ENCODE peak calls at places on chromosomes 4 and X, in four cellular contexts. R is GM12864, B is uterus, Z is IMR-90. S is an unnamed sample.

GRCh38 chr4:76753814-76754213 is 144.1 kb downstream of the SOWAHB start:
- DNase-seq in Z (peak), B (no peak), R (no peak), S (no peak)

GRCh38 chr4:171022698-171023378 is 790.4 kb upstream of the GALNTL6 start:
- DNase-seq in B (no peak), Z (no peak), R (no peak), S (no peak)

GRCh38 chr4:150619032-150619431 is 37.1 kb downstream of the MAB21L2 start:
- DNase-seq in R (no peak), B (no peak), Z (peak), S (no peak)

GRCh38 chr4:127875791-127876190 is 4.9 kb upstream of the PLK4 start:
- DNase-seq in R (no peak), Z (no peak), B (no peak), S (no peak)

GRCh38 chr4:95761871-95762270 is 78.0 kb upstream of the PDHA2 start:
- DNase-seq in B (no peak), R (no peak), Z (peak), S (no peak)

GRCh38 chrX:150805736-150806135 is 92.7 kb downstream of the CD99L2 start:
- DNase-seq in Z (peak), B (no peak), R (no peak), S (no peak)

GRCh38 chr4:184924516-184924915 is 93.8 kb upstream of the HELT start:
- DNase-seq in B (no peak), R (no peak), Z (no peak), S (no peak)

GRCh38 chr4:167602157-167602556 is 367.9 kb upstream of the SPOCK3 start:
- DNase-seq in Z (no peak), R (no peak), B (no peak), S (no peak)

GRCh38 chr4:171813195-171813955 is at the start of gene GALNTL6:
- DNase-seq in B (no peak), R (no peak), Z (no peak), S (peak)

GRCh38 chrX:20217279-20217678 is 49.4 kb downstream of the RPS6KA3 start:
- DNase-seq in R (no peak), B (no peak), Z (peak), S (no peak)

GRCh38 chrX:19810809-19811208 is 76.6 kb downstream of the SH3KBP1 start:
- DNase-seq in Z (peak), B (no peak), R (no peak), S (no peak)

GRCh38 chr4:4704267-4704666 is 155.2 kb upstream of the MSX1 start:
- DNase-seq in B (peak), Z (peak), R (no peak), S (no peak)

GRCh38 chr4:40579983-40580382 is 49.7 kb downstream of the RBM47 start:
- DNase-seq in Z (peak), B (no peak), R (no peak), S (no peak)

GRCh38 chr4:17912011-17912410 is 101.2 kb downstream of the NCAPG start:
- DNase-seq in B (no peak), R (no peak), Z (no peak), S (no peak)

GRCh38 chrX:17291998-17292658 is 82.9 kb upstream of the NHS start:
- DNase-seq in Z (no peak), R (no peak), B (no peak), S (no peak)

GRCh38 chr4:40630335-40631021 is 814 bp upstream of the RBM47 start:
- DNase-seq in R (peak), Z (no peak), B (peak), S (peak)

GRCh38 chrX:16123222-16123786 is at the start of gene GRPR:
- DNase-seq in B (peak), R (peak), Z (peak), S (peak)

GRCh38 chr4:73978886-73979285 is 2.9 kb downstream of the PF4 start:
- DNase-seq in R (no peak), Z (peak), B (no peak), S (no peak)

GRCh38 chr4:21802406-21802805 is 146.2 kb downstream of the KCNIP4 start:
- DNase-seq in B (no peak), R (no peak), Z (no peak), S (no peak)

GRCh38 chr4:156974264-156974663 is 2.7 kb upstream of the PDGFC start:
- DNase-seq in Z (peak), R (no peak), B (no peak), S (no peak)

GRCh38 chrX:132488092-132488749 is 617 bp downstream of the MBNL3 start:
- DNase-seq in B (no peak), R (no peak), Z (peak), S (peak)

GRCh38 chrX:9737363-9737762 is 28.3 kb downstream of the GPR143 start:
- DNase-seq in Z (no peak), R (no peak), B (no peak), S (no peak)

GRCh38 chrX:20527458-20528099 is 260.9 kb upstream of the RPS6KA3 start:
- DNase-seq in R (no peak), Z (peak), B (peak), S (no peak)

GRCh38 chr4:138114434-138114833 is 127.7 kb downstream of the SLC7A11 start:
- DNase-seq in R (peak), Z (peak), B (no peak), S (peak)

GRCh38 chr4:41753942-41754341 is 5.4 kb upstream of the PHOX2B start:
- DNase-seq in B (no peak), R (no peak), Z (no peak), S (no peak)

GRCh38 chrX:14832151-14832550 is 40.7 kb downstream of the FANCB start:
- DNase-seq in R (no peak), B (no peak), Z (peak), S (no peak)

GRCh38 chr4:40309250-40309774 is 25.8 kb upstream of the CHRNA9 start:
- DNase-seq in R (peak), Z (peak), B (peak), S (peak)

GRCh38 chr4:40173470-40173875 is 23.4 kb upstream of the RHOH start:
- DNase-seq in Z (no peak), R (no peak), B (no peak), S (peak)

GRCh38 chrX:70196961-70197805 is 19.9 kb downstream of the DGAT2L6 start:
- DNase-seq in B (peak), R (peak), Z (peak), S (peak)

DNA sequence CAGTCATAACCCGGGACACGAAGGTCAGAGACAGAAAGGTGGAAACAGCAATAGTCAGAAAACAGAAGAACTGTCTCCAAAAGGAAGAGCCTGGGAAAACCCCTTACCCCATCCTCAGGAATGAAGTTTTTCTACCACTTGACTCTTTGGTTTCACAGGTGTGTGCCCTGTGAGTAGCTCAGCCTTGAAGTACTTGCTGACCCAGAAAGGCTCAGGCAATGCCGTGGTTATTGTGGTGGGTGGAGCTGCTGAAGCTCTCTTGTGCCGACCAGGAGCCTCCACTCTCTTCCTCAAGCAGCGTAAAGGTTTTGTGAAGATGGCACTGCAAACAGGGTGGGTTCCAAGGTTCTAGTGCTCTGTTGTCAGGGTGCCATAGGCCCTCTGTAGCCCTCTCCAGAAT is 24.4 kb downstream of the DGAT2L6 start:
- DNase-seq in B (no peak), Z (no peak), R (no peak), S (no peak)
- TF ChIP-seq CTCF in B (no peak), Z (no peak), R (no peak), S (no peak)

GRCh38 chr4:121376541-121376940 is 4.3 kb downstream of the QRFPR start:
- DNase-seq in B (no peak), Z (no peak), R (no peak), S (no peak)

GRCh38 chr4:121380448-121381147 is at the start of gene QRFPR:
- DNase-seq in Z (no peak), R (no peak), B (no peak), S (no peak)

GRCh38 chr4:121377065-121377464 is 3.8 kb downstream of the QRFPR start:
- DNase-seq in R (no peak), B (no peak), Z (no peak), S (no peak)

GRCh38 chr4:121381148-121381462 is 287 bp upstream of the QRFPR start:
- DNase-seq in R (no peak), B (no peak), Z (no peak), S (no peak)

GRCh38 chr4:121379276-121379675 is 1.5 kb downstream of the QRFPR start:
- DNase-seq in R (no peak), B (no peak), Z (no peak), S (no peak)
- H3K4me3 ChIP-seq in R (no peak), B (no peak), Z (no peak), S (no peak)

DNA sequence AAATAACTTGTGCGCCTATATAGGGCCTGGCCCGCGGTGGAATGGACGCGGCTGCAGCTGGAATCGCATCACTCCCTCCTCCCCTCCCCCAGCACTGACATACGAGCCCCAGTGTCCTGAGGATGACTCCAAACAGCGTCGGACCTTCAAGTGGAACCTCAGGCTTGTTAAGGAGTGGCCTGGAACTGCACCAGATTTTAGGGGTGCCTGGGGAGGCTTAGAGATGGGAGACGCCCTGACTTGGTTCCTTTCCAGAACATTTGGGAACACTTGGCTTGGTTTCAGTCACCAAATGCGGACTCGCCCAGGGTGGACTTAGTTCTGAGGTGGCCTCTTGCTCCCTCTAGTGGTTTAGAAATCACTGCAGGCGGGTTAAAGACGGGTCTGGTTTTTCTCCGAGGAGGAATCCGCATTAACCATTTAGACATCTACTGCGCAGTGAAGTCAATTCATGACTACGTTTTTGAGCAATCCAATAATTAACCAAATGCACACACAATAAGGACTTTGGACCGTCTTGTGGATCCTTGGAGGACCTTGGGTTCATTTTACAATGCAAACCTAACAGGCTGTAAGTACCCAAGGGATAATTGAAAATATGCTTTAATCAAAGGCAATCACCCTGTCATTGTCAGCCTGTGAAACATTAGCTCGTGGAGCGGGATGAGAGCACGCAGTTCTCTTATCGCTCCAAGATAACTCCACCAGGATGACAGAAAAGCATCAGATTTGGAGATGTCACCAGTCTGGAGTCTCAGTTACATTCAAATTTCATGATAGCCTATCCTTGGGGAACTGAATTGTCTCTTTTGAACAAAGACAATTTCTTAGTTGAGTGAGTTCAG is 11.2 kb upstream of the PDGFRA start:
- DNase-seq in R (peak), B (peak), Z (peak), S (peak)
- TF ChIP-seq CTCF in R (peak), B (peak), Z (peak), S (peak)

GRCh38 chr4:508675-509373 is 9.8 kb downstream of the PIGG start:
- DNase-seq in Z (no peak), R (no peak), B (no peak), S (no peak)
- H3K4me3 ChIP-seq in Z (no peak), R (no peak), B (no peak), S (no peak)

GRCh38 chr4:85548116-85548515 is 73.2 kb downstream of the ARHGAP24 start:
- DNase-seq in Z (no peak), R (no peak), B (no peak), S (peak)

GRCh38 chr4:85543832-85544231 is 68.9 kb downstream of the ARHGAP24 start:
- DNase-seq in R (no peak), B (no peak), Z (peak), S (no peak)

GRCh38 chr4:85548841-85549240 is 73.9 kb downstream of the ARHGAP24 start:
- DNase-seq in B (no peak), Z (no peak), R (no peak), S (no peak)

GRCh38 chr4:85544751-85545150 is 69.8 kb downstream of the ARHGAP24 start:
- DNase-seq in R (no peak), B (no peak), Z (no peak), S (no peak)
- TF ChIP-seq CTCF in R (no peak), B (no peak), Z (no peak), S (no peak)

DNA sequence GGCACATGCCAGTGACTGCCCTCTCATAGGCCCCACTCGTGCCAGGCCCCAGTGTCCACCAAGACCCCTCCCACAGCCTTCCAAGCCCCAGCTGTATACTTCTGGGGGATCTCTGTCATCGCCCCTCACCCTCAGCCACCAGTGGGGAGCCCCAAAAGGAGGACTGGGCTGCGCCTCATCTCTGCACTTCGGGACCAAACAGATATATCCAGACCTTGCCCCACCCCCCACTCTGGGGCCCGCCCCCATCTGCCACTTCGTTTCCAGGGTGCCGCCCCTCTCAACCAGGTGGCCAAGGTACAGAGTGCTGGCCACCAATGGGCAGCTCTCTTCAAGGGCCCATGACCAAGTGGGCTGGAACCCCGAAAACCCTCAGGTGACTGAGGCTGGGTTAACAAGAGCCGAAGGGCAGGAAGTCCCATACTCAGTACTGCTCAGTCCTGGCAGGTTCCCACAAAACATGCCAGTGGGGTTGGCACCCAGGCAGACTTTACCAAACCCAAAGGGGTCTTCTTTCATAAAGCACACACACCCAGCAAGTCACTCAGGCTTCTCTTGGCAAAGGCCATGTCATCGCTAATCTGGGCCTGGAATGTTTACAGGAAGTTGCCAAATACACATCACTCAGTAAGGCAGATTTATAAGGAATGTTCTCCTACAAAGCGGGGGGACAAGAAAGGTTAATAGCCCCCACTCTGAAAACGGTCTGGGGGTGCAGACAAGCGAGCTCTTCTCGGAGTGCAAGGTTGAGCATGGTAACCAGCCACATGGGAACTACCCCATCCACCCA is 4.4 kb downstream of the ZFYVE28 start:
- DNase-seq in Z (no peak), R (no peak), B (no peak), S (peak)
- H3K4me3 ChIP-seq in Z (no peak), R (peak), B (no peak), S (peak)

DNA sequence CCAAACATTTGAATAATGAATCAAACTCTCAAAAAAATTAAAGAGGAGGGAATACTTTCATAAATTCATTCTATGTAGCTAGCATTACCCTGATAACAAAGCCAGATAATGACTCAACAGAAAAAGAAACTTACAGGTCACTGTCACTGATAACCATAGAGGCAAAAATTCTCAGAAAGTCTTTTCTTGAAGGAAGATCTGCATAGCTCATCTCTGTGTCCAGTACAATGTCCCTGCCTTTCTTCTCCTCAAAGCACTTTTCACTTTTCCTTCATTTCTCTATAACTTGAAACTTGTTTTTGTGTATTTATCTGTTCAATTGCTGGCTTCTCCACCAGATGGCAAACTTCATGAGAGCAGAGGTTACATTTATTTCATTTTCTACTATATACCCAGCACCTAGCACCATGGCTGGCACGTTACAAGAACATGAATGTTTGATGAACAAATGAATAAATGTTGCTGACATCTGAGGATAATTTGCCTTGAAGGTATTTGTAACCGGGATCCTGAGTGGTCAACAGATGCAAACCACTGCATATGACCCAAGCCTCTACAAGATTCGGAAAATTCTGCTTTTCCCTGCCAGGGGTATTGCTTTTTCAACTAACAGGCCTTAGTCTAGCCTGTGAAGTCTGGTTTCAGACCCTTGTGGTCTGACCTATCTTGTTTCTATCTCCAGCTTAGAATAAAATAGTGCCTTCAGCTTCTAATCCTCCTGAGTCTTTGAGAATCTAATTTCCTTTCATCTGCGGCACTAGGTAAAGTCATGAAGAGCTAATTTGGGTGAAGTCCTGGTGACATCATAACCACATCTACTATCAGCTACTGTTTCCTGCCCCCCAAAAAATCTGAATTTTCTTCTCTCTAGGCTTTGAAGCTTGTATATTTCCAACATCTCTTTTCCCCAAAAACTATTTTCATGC is 52.5 kb upstream of the ANTXR2 start:
- DNase-seq in Z (peak), R (peak), B (no peak), S (peak)
- TF ChIP-seq CTCF in Z (peak), R (peak), B (peak), S (peak)

GRCh38 chr4:182872886-182873285 is 44.3 kb downstream of the DCTD start:
- DNase-seq in Z (no peak), B (no peak), R (no peak), S (no peak)

GRCh38 chr4:182874946-182875345 is 42.2 kb downstream of the DCTD start:
- DNase-seq in B (no peak), R (no peak), Z (no peak), S (no peak)

GRCh38 chr4:182873726-182874125 is 43.5 kb downstream of the DCTD start:
- DNase-seq in Z (no peak), R (no peak), B (no peak), S (no peak)

GRCh38 chr4:182875471-182875870 is 41.7 kb downstream of the DCTD start:
- DNase-seq in B (no peak), R (no peak), Z (no peak), S (no peak)

GRCh38 chr4:182874158-182874855 is 42.9 kb downstream of the DCTD start:
- DNase-seq in Z (no peak), R (no peak), B (no peak), S (no peak)
- H3K4me3 ChIP-seq in Z (no peak), R (no peak), B (no peak), S (no peak)